ENCODE peak calls at places on chromosomes 13 and 19, in four cellular contexts. D, Y, V and P are unnamed samples.

GRCh38 chr13:51777921-51778320 is 26.0 kb downstream of the DHRS12 start:
- DNase-seq in Y (no peak), D (no peak), V (no peak), P (no peak)

GRCh38 chr19:11299946-11300810 is 4.2 kb downstream of the TSPAN16 start:
- DNase-seq in Y (no peak), D (no peak), V (no peak), P (no peak)

GRCh38 chr13:41004875-41005693 is 14.0 kb downstream of the ELF1 start:
- DNase-seq in V (no peak), D (no peak), Y (no peak), P (no peak)

GRCh38 chr13:100633461-100633860 is 41.1 kb downstream of the TMTC4 start:
- DNase-seq in V (peak), D (no peak), Y (no peak), P (no peak)

GRCh38 chr13:113952151-113952982 is 21.5 kb downstream of the C13orf46 start:
- DNase-seq in V (no peak), Y (no peak), D (no peak), P (peak)

GRCh38 chr19:58575183-58576041 is 2.3 kb upstream of the MZF1 start:
- DNase-seq in Y (peak), D (peak), V (peak), P (peak)

GRCh38 chr13:109804654-109805053 is 18.3 kb upstream of the IRS2 start:
- DNase-seq in Y (no peak), D (no peak), V (no peak), P (no peak)

GRCh38 chr19:38655148-38655824 is 7.8 kb downstream of the ACTN4 start:
- DNase-seq in V (no peak), D (no peak), Y (no peak), P (no peak)

GRCh38 chr13:51923983-51924539 is 62.3 kb downstream of the CCDC70 start:
- DNase-seq in Y (peak), V (peak), D (peak), P (no peak)

GRCh38 chr13:40109324-40109958 is 454.0 kb downstream of the COG6 start:
- DNase-seq in Y (no peak), D (no peak), V (peak), P (no peak)

GRCh38 chr19:22882797-22883196 is 50.7 kb downstream of the ZNF723 start:
- DNase-seq in D (no peak), V (peak), Y (peak), P (no peak)

GRCh38 chr19:31502536-31503170 is 153.4 kb upstream of the TSHZ3 start:
- DNase-seq in Y (no peak), D (no peak), V (no peak), P (no peak)

GRCh38 chr13:101942038-101942437 is 459.8 kb downstream of the FGF14 start:
- DNase-seq in D (peak), Y (peak), V (peak), P (peak)

GRCh38 chr13:74259641-74260040 is 125.4 kb upstream of the KLF12 start:
- DNase-seq in D (no peak), V (no peak), Y (no peak), P (no peak)
- TF ChIP-seq CTCF in D (no peak), V (no peak), Y (no peak), P (no peak)

GRCh38 chr13:42038661-42039456 is 9.6 kb upstream of the DGKH start:
- DNase-seq in D (no peak), V (no peak), Y (no peak), P (no peak)

GRCh38 chr13:42040730-42041016 is 7.8 kb upstream of the DGKH start:
- DNase-seq in V (no peak), Y (no peak), D (no peak), P (no peak)

GRCh38 chr13:42039457-42039945 is 8.9 kb upstream of the DGKH start:
- DNase-seq in D (no peak), Y (peak), V (peak), P (no peak)

GRCh38 chr13:42041017-42041683 is 7.3 kb upstream of the DGKH start:
- DNase-seq in Y (peak), D (peak), V (peak), P (peak)

DNA sequence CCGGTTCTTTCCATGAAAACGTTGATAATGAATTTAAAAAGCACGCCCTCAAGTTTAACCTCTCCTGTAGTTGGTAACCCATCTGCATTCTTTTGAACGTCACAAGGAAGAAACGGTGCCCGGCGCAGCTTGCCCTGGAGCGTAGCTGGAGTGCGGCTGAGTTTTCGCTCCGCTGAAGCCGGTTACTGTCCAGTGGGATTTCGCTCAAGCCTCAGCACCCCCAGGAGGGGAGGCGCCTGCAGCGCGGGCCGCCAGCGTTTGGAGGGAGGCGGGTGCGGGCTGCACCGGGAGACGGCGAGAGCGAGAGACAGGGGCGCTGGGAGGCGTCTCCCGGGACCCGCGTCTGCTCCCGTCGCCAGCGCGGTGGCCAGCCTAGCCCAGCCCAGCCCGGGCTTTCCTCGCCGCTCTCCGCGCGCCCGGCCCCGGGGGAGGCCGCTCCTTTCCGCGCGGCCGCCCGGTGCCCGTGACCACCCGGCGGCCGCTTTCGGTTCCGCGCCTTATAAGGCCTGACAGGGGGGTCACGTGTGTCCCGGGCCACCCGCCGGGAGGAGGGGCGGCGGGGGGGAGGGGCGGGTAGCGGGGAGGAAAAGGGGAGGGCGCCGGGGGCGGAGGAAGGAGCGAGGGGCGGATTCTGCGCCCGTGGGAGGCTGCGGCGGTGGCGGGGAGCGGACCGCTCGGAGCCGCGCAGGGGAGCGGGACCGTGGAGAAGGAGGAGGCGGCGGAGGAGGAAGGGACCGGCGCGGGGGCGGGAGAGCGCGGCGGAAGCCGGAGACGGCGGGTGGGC is 8.3 kb upstream of the DGKH start:
- DNase-seq in Y (peak), D (peak), V (peak), P (peak)
- TF ChIP-seq CTCF in Y (no peak), D (no peak), V (no peak), P (no peak)

DNA sequence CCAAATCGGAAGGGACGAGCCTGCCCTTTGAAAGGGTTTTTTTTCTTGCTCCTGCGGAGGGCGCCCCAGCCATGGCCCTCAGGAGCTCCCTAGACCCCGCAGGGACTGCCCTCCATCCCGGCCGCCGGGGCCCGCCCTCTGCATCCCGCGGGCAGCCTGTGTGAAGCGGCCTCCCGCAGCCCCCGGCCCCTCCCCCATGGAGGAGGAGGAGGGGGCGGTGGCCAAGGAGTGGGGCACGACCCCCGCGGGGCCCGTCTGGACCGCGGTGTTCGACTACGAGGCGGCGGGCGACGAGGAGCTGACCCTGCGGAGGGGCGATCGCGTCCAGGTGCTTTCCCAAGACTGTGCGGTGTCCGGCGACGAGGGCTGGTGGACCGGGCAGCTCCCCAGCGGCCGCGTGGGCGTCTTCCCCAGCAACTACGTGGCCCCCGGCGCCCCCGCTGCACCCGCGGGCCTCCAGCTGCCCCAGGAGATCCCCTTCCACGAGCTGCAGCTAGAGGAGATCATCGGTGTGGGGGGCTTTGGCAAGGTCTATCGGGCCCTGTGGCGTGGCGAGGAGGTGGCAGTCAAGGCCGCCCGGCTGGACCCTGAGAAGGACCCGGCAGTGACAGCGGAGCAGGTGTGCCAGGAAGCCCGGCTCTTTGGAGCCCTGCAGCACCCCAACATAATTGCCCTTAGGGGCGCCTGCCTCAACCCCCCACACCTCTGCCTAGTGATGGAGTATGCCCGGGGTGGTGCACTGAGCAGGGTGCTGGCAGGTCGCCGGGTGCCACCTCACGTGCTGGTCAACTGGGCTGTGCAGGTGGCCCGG is 815 bp downstream of the MAP3K10 start:
- DNase-seq in D (peak), Y (peak), V (peak), P (peak)
- TF ChIP-seq CTCF in D (no peak), Y (peak), V (no peak), P (no peak)

DNA sequence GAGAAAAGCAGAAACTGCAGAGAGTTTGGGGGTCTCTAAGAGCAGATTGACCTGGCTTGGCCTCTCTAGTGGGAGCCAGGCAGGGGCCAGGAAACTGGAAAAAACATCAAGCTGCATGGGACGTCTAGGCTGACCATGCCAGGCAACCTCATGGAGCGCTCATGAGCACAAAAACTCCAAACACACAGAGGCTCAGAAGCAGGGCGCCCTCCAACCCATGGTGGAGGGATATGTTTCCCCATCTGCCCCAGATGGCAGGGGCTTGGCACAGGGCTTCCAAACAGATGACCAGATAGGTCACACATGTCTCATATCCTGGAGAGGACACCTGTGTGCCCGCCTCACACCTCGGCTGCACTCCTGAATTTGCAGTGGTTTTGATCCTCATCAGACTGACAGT is 879.0 kb downstream of the UQCRFS1 start:
- DNase-seq in V (no peak), Y (no peak), D (no peak), P (no peak)
- TF ChIP-seq CTCF in V (no peak), Y (no peak), D (no peak), P (no peak)

GRCh38 chr13:28719227-28719562 is 425 bp upstream of the SLC46A3 start:
- DNase-seq in D (no peak), Y (no peak), V (no peak), P (no peak)

GRCh38 chr13:28717170-28717569 is 1.6 kb downstream of the SLC46A3 start:
- DNase-seq in Y (no peak), D (no peak), V (peak), P (no peak)

GRCh38 chr13:28718186-28718537 is 608 bp downstream of the SLC46A3 start:
- DNase-seq in D (no peak), V (peak), Y (no peak), P (no peak)

GRCh38 chr13:28719656-28720055 is 886 bp upstream of the SLC46A3 start:
- DNase-seq in V (peak), Y (no peak), D (no peak), P (no peak)

GRCh38 chr13:28718538-28719226 is at the start of gene SLC46A3:
- DNase-seq in Y (peak), V (peak), D (peak), P (peak)
- TF ChIP-seq CTCF in Y (peak), V (no peak), D (no peak), P (no peak)